ENCODE peak calls at places on chromosome 5, in eight cellular contexts. R, M, Q, K, Y, S, T and X are unnamed samples. For H3K36me3 and H3K27me3, the result is how much of the 10 kb centered on the place peaks cover.

GRCh38 chr5:1385395-1386273 is 40.7 kb upstream of the CLPTM1L start:
- DNase-seq in T (peak), S (peak), R (peak), M (peak), Y (peak), K (peak), Q (peak), X (peak)

GRCh38 chr5:72246954-72247442 is 73.0 kb downstream of the MRPS27 start:
- DNase-seq in S (peak), T (no peak), Y (peak), Q (no peak), R (no peak), M (no peak), K (no peak), X (no peak)

GRCh38 chr5:143143973-143144372 is 259.5 kb downstream of the NR3C1 start:
- DNase-seq in Y (peak), T (no peak), S (peak), K (no peak), R (no peak), Q (no peak), M (no peak), X (no peak)

GRCh38 chr5:170731052-170731451 is 52.5 kb upstream of the GABRP start:
- DNase-seq in M (no peak), K (no peak), T (no peak), Q (no peak), Y (no peak), S (no peak), R (no peak), X (no peak)

GRCh38 chr5:40356248-40356647 is 323.5 kb upstream of the PTGER4 start:
- DNase-seq in S (no peak), Q (no peak), R (no peak), Y (no peak), M (no peak), T (no peak), K (no peak), X (no peak)

GRCh38 chr5:138463335-138464017 is 1.8 kb upstream of the EGR1 start:
- DNase-seq in R (no peak), Q (peak), M (peak), K (no peak), S (no peak), T (peak), Y (peak), X (no peak)

GRCh38 chr5:138148811-138149210 is 9.6 kb upstream of the NME5 start:
- DNase-seq in M (no peak), K (no peak), T (peak), S (peak), Q (no peak), R (no peak), Y (peak), X (no peak)

GRCh38 chr5:108786806-108787483 is 39.2 kb downstream of the FER start:
- DNase-seq in S (no peak), M (no peak), Y (no peak), T (no peak), Q (no peak), K (no peak), R (no peak), X (peak)

GRCh38 chr5:82670692-82671091 is 392.5 kb upstream of the RPS23 start:
- DNase-seq in R (no peak), Y (no peak), S (no peak), K (no peak), M (no peak), T (no peak), Q (no peak), X (no peak)

GRCh38 chr5:127572930-127573329 is 55.5 kb downstream of the PRRC1 start:
- DNase-seq in Y (peak), Q (no peak), S (no peak), K (no peak), R (no peak), M (no peak), T (no peak), X (peak)

GRCh38 chr5:145829708-145830361 is 5.3 kb downstream of the PRELID2 start:
- DNase-seq in K (no peak), T (no peak), Q (no peak), R (no peak), S (no peak), M (no peak), Y (no peak), X (no peak)

GRCh38 chr5:141559481-141559880 is 59.3 kb downstream of the DIAPH1 start:
- DNase-seq in K (no peak), S (peak), Q (no peak), Y (peak), M (no peak), T (no peak), R (no peak), X (no peak)

GRCh38 chr5:163360681-163361080 is 76.7 kb upstream of the CCNG1 start:
- DNase-seq in Y (no peak), R (no peak), T (no peak), K (no peak), M (no peak), Q (no peak), S (no peak), X (no peak)

GRCh38 chr5:125597338-125597737 is 825.9 kb upstream of the GRAMD2B start:
- DNase-seq in T (no peak), Y (peak), Q (no peak), S (peak), M (no peak), R (no peak), K (no peak), X (no peak)

GRCh38 chr5:97980291-97980690 is 793.2 kb upstream of the RGMB start:
- DNase-seq in Q (no peak), K (no peak), S (no peak), M (no peak), T (no peak), Y (no peak), R (no peak), X (no peak)

GRCh38 chr5:140024928-140025327 is 18.2 kb downstream of the NRG2 start:
- DNase-seq in Q (no peak), K (no peak), S (no peak), M (no peak), R (no peak), T (no peak), Y (no peak), X (no peak)

GRCh38 chr5:160390787-160391696 is 8.8 kb downstream of the FAM200C start:
- DNase-seq in Q (peak), R (no peak), T (no peak), S (no peak), K (no peak), M (peak), Y (peak), X (no peak)

GRCh38 chr5:76083555-76084495 is 642 bp downstream of the SV2C start:
- DNase-seq in R (peak), K (peak), T (no peak), S (no peak), M (peak), Y (peak), Q (peak), X (peak)

GRCh38 chr5:133292300-133292699 is 240.5 kb downstream of the HSPA4 start:
- DNase-seq in T (no peak), K (no peak), Y (no peak), R (no peak), M (no peak), Q (no peak), S (no peak), X (no peak)

GRCh38 chr5:39716532-39716971 is 291.8 kb upstream of the DAB2 start:
- DNase-seq in R (no peak), T (peak), Q (peak), Y (peak), S (peak), M (peak), K (peak), X (peak)

GRCh38 chr5:114449836-114450515 is 88.1 kb downstream of the KCNN2 start:
- DNase-seq in S (peak), R (peak), T (peak), M (peak), Q (peak), K (peak), Y (peak), X (peak)

GRCh38 chr5:5344606-5345005 is 77.9 kb upstream of the ICE1 start:
- DNase-seq in R (no peak), Y (no peak), S (no peak), K (no peak), Q (no peak), M (no peak), T (no peak), X (no peak)

GRCh38 chr5:16666861-16667481 is 50.2 kb upstream of the RETREG1 start:
- DNase-seq in T (peak), M (peak), Q (no peak), K (no peak), S (no peak), Y (peak), R (no peak), X (peak)

GRCh38 chr5:178589180-178590140 is 733 bp downstream of the COL23A1 start:
- DNase-seq in R (no peak), K (peak), T (no peak), Y (peak), S (no peak), Q (peak), M (peak), X (peak)

GRCh38 chr5:4584982-4585381 is 555.1 kb upstream of the ADAMTS16 start:
- DNase-seq in M (no peak), R (no peak), Q (peak), Y (peak), S (peak), T (no peak), K (no peak), X (no peak)

GRCh38 chr5:65779643-65780042 is 57.6 kb downstream of the NLN start:
- DNase-seq in Q (no peak), Y (no peak), S (no peak), R (no peak), K (no peak), T (no peak), M (no peak), X (no peak)

GRCh38 chr5:65778126-65778525 is 56.1 kb downstream of the NLN start:
- DNase-seq in Y (no peak), T (no peak), R (no peak), Q (no peak), S (no peak), M (no peak), K (no peak), X (no peak)

GRCh38 chr5:65774346-65774745 is 52.3 kb downstream of the NLN start:
- DNase-seq in S (peak), M (no peak), T (no peak), Y (peak), Q (peak), K (no peak), R (no peak), X (no peak)

GRCh38 chr5:65775476-65775875 is 53.5 kb downstream of the NLN start:
- DNase-seq in R (no peak), K (no peak), Q (no peak), Y (no peak), S (no peak), M (no peak), T (no peak), X (no peak)

GRCh38 chr5:65776707-65777141 is 54.7 kb downstream of the NLN start:
- DNase-seq in Q (no peak), R (no peak), T (no peak), K (no peak), M (no peak), S (peak), Y (peak), X (no peak)
- H3K36me3 ChIP-seq in Q (under half), R (under half), T (under half), K (under half), M (under half), S (under half), Y (under half), X (under half)

GRCh38 chr5:55149396-55149795 is 10.6 kb upstream of the GPX8 start:
- DNase-seq in S (no peak), Q (no peak), T (no peak), K (no peak), R (no peak), Y (no peak), M (no peak), X (no peak)

GRCh38 chr5:55141945-55142690 is 17.9 kb upstream of the GPX8 start:
- DNase-seq in T (no peak), Y (no peak), M (no peak), R (no peak), K (no peak), Q (no peak), S (no peak), X (no peak)

GRCh38 chr5:55146543-55147151 is 13.3 kb upstream of the GPX8 start:
- DNase-seq in T (peak), M (peak), K (peak), Y (peak), S (peak), R (peak), Q (peak), X (peak)

GRCh38 chr5:55143624-55144023 is 16.3 kb upstream of the GPX8 start:
- DNase-seq in S (no peak), Y (no peak), Q (peak), K (no peak), R (no peak), T (no peak), M (no peak), X (no peak)

GRCh38 chr5:55146080-55146479 is 13.9 kb upstream of the GPX8 start:
- DNase-seq in S (no peak), Y (no peak), R (no peak), M (no peak), K (no peak), T (no peak), Q (no peak), X (no peak)
- H3K27me3 ChIP-seq in S (under half), Y (under half), R (under half), M (under half), K (under half), T (under half), Q (under half), X (under half)

DNA sequence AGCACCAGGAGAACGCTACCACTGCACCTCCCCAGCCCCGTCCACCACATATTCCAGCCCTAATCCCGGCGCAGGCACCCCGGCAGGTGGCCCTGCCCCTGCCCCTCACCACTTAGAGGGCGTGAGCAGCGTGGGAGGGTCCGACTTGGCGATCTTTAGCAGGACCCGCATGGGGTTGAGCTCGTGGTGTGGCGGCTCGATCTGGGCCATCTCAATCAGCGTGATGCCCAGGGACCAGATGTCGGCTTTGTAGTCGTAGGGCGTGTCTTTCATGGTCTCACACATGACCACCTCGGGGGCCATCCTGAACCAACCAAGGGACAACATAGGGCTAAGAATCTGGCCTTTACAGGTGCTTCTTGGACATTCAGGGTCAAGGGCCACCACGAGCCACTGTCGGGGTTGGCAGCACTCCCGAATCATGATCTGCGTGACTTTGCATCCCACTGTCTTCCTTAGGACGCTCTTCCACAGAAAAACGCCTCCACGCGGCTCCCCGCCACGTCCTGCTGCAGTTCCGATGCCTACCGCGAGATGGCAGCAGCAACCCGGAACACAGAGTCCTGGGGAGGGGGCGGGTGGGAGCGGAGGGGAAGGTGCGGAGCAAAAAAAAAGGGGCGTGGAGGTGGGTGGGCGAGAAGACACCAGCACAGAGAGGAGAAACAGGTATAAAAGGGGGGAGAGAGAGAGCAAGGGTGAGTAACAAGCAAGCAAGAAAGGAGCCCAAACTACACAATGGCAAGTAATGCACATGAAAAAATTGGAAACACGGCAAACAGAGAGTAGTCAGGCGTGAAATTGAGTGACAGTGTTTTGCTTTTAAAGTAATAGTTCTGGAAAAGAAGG is 81.3 kb downstream of the STK10 start:
- DNase-seq in S (no peak), K (peak), Y (peak), M (peak), Q (peak), T (peak), R (peak), X (peak)
- H3K36me3 ChIP-seq in S (under half), K (under half), Y (under half), M (under half), Q (under half), T (under half), R (under half), X (under half)

DNA sequence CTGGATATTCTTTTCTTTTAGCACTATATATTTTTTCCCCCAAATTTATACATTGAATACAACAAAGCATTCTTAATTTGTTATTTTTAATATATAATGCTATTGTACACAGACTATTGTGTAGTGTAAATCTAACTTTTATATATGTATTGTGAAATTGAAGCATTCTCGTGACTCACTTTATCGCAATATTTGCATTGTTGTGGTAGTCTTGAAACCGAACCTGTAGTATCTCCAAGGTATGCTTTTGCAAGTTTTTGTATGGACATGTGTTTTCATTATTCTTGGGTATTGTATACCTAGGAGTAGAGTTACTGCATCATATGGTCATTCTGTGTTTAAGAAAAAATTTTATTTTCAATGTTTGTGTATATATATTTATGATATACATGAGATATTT is 49.6 kb downstream of the NSD1 start:
- DNase-seq in S (no peak), T (no peak), Y (no peak), K (no peak), Q (no peak), M (no peak), R (no peak), X (no peak)
- H3K27me3 ChIP-seq in S (under half), T (under half), Y (under half), K (under half), Q (under half), M (under half), R (under half), X (under half)

DNA sequence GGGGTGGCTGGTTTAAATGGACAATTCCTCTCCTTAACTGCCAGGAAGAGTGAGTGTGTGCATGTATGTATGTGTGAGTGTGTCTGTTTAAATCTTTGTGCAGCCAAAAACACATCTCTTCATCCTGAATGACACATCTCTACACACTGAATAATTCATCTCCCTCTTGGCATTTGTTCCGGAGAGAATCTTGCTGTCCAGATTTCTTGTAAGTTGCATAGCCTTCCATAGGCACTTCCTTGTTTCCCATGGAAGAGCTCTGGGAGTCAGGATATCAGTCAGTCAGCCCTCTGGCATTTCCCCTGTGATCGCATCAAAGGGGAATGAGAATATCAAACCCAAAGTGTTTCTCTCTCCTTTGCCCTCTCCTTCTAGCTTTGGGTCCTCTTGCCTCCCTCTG is 74.7 kb downstream of the WWC1 start:
- DNase-seq in K (no peak), Y (peak), Q (no peak), T (no peak), R (no peak), S (peak), M (no peak), X (no peak)
- H3K36me3 ChIP-seq in K (under half), Y (under half), Q (under half), T (under half), R (under half), S (under half), M (under half), X (under half)

DNA sequence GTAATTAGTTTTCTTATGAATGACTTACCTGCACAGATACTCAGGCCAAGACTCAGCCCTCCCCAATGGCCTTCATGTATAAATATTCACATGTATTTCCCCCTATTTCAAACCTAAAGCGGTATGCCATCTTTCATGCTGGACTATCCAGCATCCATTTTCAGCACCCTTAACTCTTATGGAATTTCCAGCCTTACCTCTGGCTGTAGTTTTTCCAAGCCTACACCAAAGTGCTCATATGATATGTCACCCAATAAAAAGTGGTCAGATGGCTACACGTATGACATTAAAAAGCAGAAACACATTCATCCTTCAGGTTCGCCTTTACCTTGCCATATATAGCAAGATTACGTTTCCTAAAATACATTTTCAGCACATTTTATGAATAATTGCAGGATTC is 205.5 kb downstream of the MEF2C start:
- DNase-seq in K (no peak), Y (no peak), S (no peak), Q (no peak), T (no peak), M (no peak), R (no peak), X (no peak)
- H3K27me3 ChIP-seq in K (half or more), Y (half or more), S (half or more), Q (half or more), T (half or more), M (half or more), R (under half), X (half or more)